ENCODE peak calls at places on chromosomes 2 and 18, in five cellular contexts. N, D, E, Q and X are unnamed samples.

GRCh38 chr2:12759248-12759647 is 42.5 kb downstream of the TRIB2 start:
- DNase-seq in N (no peak), D (no peak), E (peak), Q (no peak), X (peak)

GRCh38 chr18:5066380-5066977 is 130.6 kb downstream of the AKAIN1 start:
- DNase-seq in N (no peak), D (no peak), E (no peak), Q (no peak), X (no peak)

GRCh38 chr2:6789559-6790138 is 76.1 kb downstream of the CMPK2 start:
- DNase-seq in N (no peak), D (no peak), E (no peak), Q (no peak), X (no peak)

GRCh38 chr2:32812316-32812715 is 134.4 kb upstream of the LTBP1 start:
- DNase-seq in N (no peak), D (no peak), E (no peak), Q (no peak), X (no peak)

GRCh38 chr2:120360307-120360855 is 14.4 kb downstream of the INHBB start:
- DNase-seq in N (no peak), D (no peak), E (no peak), Q (no peak), X (no peak)

GRCh38 chr2:43605079-43605655 is 9.3 kb upstream of the THADA start:
- DNase-seq in N (peak), D (peak), E (no peak), Q (no peak), X (peak)

GRCh38 chr2:190592831-190593230 is 56.1 kb upstream of the NAB1 start:
- DNase-seq in N (no peak), D (no peak), E (no peak), Q (no peak), X (no peak)

GRCh38 chr2:126803422-126803775 is 95.3 kb upstream of the TEX51 start:
- DNase-seq in N (no peak), D (no peak), E (no peak), Q (no peak), X (no peak)

GRCh38 chr2:206531996-206532543 is 88.7 kb downstream of the ADAM23 start:
- DNase-seq in N (no peak), D (no peak), E (no peak), Q (no peak), X (peak)

GRCh38 chr2:47218899-47219525 is 63.9 kb upstream of the STPG4 start:
- DNase-seq in N (no peak), D (no peak), E (no peak), Q (no peak), X (no peak)

GRCh38 chr2:121860033-121860810 is 104.8 kb downstream of the TSN start:
- DNase-seq in N (no peak), D (no peak), E (peak), Q (no peak), X (peak)